ENCODE peak calls at places on chromosomes 3 and 15, in six cellular contexts. P is CD4-positive, CD25-positive, alpha-beta regulatory T cell; L is epithelial cell of esophagus; O is heart left ventricle; W is testis; U is fibroblast of mammary gland. R is an unnamed sample.

GRCh38 chr15:85100186-85100937 is 118.7 kb downstream of the PDE8A start:
- DNase-seq in P (peak), L (peak), O (no peak), W (no peak), U (no peak), R (no peak)

GRCh38 chr15:76401285-76401684 is 64.7 kb downstream of the ISL2 start:
- DNase-seq in P (no peak), L (peak), O (no peak), W (no peak), U (peak), R (no peak)

GRCh38 chr15:57797608-57798267 is 91.2 kb downstream of the POLR2M start:
- DNase-seq in P (no peak), L (no peak), O (no peak), W (no peak), U (no peak), R (no peak)

GRCh38 chr3:62238003-62238402 is 135.3 kb downstream of the FEZF2 start:
- DNase-seq in P (peak), L (no peak), O (no peak), W (no peak), U (no peak), R (no peak)

GRCh38 chr15:59946084-59946483 is 58.0 kb upstream of the FOXB1 start:
- DNase-seq in P (no peak), L (no peak), O (no peak), W (no peak), U (no peak), R (no peak)

GRCh38 chr15:100879046-100879445 is 585 bp upstream of the ALDH1A3 start:
- DNase-seq in P (no peak), L (no peak), O (no peak), W (no peak), U (no peak), R (no peak)

GRCh38 chr3:39254806-39255449 is 24.9 kb downstream of the CX3CR1 start:
- DNase-seq in P (no peak), L (no peak), O (no peak), W (no peak), U (peak), R (peak)

GRCh38 chr15:63473999-63474809 is 30.2 kb upstream of the USP3 start:
- DNase-seq in P (no peak), L (peak), O (no peak), W (no peak), U (peak), R (peak)

GRCh38 chr15:71055461-71055860 is 59.8 kb upstream of the THSD4 start:
- DNase-seq in P (no peak), L (peak), O (no peak), W (no peak), U (peak), R (peak)

GRCh38 chr3:152317184-152317583 is 48.5 kb downstream of the MBNL1 start:
- DNase-seq in P (no peak), L (no peak), O (no peak), W (no peak), U (no peak), R (no peak)

GRCh38 chr3:187742351-187743171 is 2.7 kb downstream of the BCL6 start:
- DNase-seq in P (peak), L (peak), O (peak), W (peak), U (peak), R (peak)

GRCh38 chr3:110341047-110341446 is 730.6 kb upstream of the NECTIN3 start:
- DNase-seq in P (no peak), L (peak), O (no peak), W (no peak), U (peak), R (peak)

GRCh38 chr15:80942266-80942665 is 47.4 kb downstream of the MESD start:
- DNase-seq in P (no peak), L (no peak), O (no peak), W (no peak), U (no peak), R (no peak)

GRCh38 chr15:95601525-95601924 is 729.0 kb upstream of the NR2F2 start:
- DNase-seq in P (no peak), L (no peak), O (no peak), W (no peak), U (no peak), R (no peak)

GRCh38 chr15:56077071-56077470 is 83.7 kb upstream of the NEDD4 start:
- DNase-seq in P (no peak), L (no peak), O (no peak), W (no peak), U (no peak), R (no peak)

GRCh38 chr3:158103956-158104338 is 2.3 kb downstream of the SHOX2 start:
- DNase-seq in P (no peak), L (no peak), O (no peak), W (no peak), U (peak), R (no peak)

GRCh38 chr3:52469001-52469400 is 13.6 kb downstream of the NISCH start:
- DNase-seq in P (no peak), L (no peak), O (no peak), W (no peak), U (peak), R (no peak)

DNA sequence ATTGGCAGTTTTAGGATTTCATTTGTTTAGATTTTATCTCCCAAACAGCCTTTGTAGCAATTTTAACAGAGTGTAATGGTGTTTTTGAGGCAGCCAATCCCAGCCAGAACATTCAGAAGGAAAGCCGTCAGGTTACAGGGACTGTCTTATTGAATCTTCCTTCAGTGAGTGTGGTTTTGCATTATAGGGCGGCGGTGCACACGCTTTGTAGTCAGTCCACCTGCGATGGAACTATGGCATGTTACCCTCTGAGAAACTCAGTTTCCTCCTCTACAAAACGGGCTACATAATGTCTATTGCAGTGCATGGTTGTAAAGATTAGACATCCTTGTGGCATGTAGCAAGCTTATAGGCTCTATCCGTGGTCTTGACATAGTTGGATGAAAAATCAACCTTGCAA is 1.0 kb downstream of the LRRC28 start:
- DNase-seq in P (peak), L (no peak), O (no peak), W (no peak), U (no peak), R (no peak)
- H3K4me3 ChIP-seq in P (peak), L (peak), O (no peak), W (no peak), U (peak), R (peak)

DNA sequence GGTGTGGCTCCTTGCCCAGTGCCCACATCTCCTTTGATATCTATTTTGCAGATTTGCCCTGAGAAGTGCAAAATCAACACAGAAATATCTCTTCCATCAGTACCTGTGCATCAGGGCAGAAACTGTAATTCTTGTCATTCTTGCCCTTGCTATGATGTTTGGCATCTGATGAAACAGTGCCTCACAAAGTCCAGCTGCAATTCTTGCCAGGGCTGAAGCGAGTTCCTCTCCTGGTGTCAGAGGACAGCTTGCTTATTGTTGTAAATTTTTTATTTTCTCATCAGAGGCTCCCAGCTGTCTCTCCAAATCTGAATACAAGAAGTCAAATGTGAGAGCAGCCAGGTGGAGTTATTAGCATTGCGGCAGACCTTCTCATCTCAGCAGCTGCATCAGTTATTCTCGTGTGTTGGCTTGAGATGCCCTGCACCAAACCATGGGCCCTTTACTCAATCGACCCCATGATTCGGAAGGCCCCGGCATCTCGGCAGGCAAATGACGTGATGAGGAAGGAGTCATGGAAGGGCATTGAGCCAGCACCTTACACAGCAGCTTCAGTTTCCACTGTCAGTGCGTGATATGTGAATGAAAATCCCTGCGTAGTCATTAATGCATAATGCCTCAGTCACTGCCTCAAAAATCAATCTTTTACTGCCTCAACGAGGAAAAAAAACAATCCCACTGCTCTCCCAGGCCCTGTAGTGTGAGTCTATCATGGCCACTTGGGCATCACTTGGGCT is 93.4 kb downstream of the CCNL1 start:
- DNase-seq in P (no peak), L (peak), O (no peak), W (no peak), U (peak), R (peak)
- H3K4me3 ChIP-seq in P (no peak), L (no peak), O (no peak), W (no peak), U (no peak), R (no peak)

GRCh38 chr3:124267406-124267805 is 275.5 kb upstream of the ROPN1 start:
- DNase-seq in P (no peak), L (no peak), O (no peak), W (no peak), U (no peak), R (no peak)

GRCh38 chr3:124266517-124266916 is 274.6 kb upstream of the ROPN1 start:
- DNase-seq in P (no peak), L (peak), O (no peak), W (no peak), U (no peak), R (no peak)

GRCh38 chr3:124272611-124273151 is 280.8 kb upstream of the ROPN1 start:
- DNase-seq in P (no peak), L (no peak), O (no peak), W (no peak), U (no peak), R (peak)

GRCh38 chr3:124269619-124270018 is 277.7 kb upstream of the ROPN1 start:
- DNase-seq in P (no peak), L (no peak), O (no peak), W (no peak), U (no peak), R (no peak)

DNA sequence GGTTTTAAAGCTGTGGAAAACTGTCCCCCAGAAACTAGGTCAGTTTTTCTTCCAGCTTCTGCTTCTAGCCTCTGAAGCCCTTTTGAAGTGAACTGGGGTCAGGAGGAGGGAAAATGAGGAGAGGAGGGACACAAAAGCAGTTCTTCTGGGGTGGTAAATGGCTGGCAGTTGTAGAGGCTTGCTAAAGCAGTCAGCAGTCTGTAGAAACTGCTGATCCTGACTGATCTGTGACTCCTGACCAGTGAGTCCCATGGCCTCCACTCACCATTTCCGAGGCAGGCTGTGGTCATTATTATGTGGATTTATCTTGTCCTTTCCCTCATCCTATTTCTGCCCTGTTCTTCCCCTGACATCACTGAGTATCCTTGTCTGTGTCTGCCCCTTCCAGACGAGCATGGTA is 276.4 kb upstream of the ROPN1 start:
- DNase-seq in P (no peak), L (no peak), O (no peak), W (no peak), U (no peak), R (no peak)
- H3K4me3 ChIP-seq in P (no peak), L (no peak), O (no peak), W (no peak), U (no peak), R (no peak)

GRCh38 chr3:126197343-126197742 is 17.0 kb upstream of the ALDH1L1 start:
- DNase-seq in P (no peak), L (no peak), O (no peak), W (no peak), U (no peak), R (no peak)

GRCh38 chr3:126201168-126201567 is 20.8 kb upstream of the ALDH1L1 start:
- DNase-seq in P (peak), L (no peak), O (no peak), W (no peak), U (no peak), R (no peak)

GRCh38 chr3:126199256-126199655 is 18.9 kb upstream of the ALDH1L1 start:
- DNase-seq in P (no peak), L (no peak), O (no peak), W (no peak), U (no peak), R (no peak)

GRCh38 chr3:126200534-126200933 is 20.1 kb upstream of the ALDH1L1 start:
- DNase-seq in P (no peak), L (no peak), O (no peak), W (no peak), U (no peak), R (no peak)

DNA sequence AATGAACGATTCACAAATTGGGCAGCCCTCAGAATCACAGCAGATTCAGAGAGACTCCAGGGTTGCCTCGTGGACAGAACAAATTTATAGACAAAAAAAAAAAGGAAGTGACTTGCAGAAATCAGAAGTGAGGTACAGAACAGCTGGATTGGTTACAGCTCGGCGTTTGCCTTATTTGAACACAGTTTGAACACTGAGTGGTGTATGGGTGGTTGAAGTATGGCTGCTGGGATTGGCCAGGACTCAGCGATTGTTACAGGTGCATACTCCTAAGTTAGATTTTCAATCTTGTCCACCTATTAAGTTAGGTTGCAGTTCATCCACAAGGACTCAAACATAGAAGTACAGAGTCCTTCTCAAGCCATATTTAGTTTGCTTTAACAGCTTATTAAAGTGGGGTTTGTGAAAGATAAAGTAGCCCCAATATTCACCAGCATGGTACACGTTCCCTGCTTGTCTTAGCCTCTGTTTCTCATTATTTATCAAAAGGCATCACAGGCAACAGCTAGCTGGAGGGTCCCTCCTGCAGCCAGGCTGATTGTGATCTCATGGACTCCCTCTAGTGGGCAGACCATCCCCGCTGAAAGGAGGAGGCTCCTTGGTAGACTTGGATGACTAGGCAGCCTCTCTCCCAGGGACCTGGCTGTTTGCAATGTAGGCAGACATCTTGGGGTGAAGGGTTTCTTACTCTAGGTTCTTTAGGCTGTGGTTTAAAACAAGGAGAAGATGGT is 17.6 kb upstream of the ALDH1L1 start:
- DNase-seq in P (peak), L (peak), O (peak), W (peak), U (peak), R (peak)
- H3K4me3 ChIP-seq in P (no peak), L (no peak), O (no peak), W (no peak), U (no peak), R (no peak)

GRCh38 chr3:146560678-146561077 is 16.3 kb upstream of the PLSCR1 start:
- DNase-seq in P (no peak), L (no peak), O (no peak), W (no peak), U (no peak), R (no peak)

GRCh38 chr3:146561463-146561862 is 17.1 kb upstream of the PLSCR1 start:
- DNase-seq in P (no peak), L (no peak), O (no peak), W (no peak), U (no peak), R (no peak)

GRCh38 chr3:146558811-146559210 is 14.4 kb upstream of the PLSCR1 start:
- DNase-seq in P (no peak), L (no peak), O (no peak), W (no peak), U (no peak), R (no peak)

GRCh38 chr3:146559388-146559787 is 15.0 kb upstream of the PLSCR1 start:
- DNase-seq in P (no peak), L (peak), O (no peak), W (no peak), U (no peak), R (no peak)

DNA sequence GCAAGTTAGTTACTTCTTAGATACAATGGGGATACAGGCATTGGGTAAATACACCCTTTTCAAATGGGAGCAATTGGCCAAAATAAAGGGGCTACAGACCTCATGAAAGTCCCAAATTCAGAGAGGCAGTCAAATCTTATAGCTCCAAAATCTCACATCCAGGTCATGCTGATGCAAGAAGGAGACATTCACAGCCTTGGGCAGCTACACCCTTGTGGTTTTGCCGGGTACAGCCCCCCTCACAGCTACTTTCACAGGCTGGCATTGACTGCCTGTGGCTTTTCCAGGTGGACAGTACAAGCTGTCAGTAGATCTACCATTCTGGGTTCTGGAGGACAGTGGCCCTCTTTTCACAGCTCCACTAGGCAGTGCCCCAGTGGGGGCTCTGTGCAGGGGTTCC is 17.5 kb upstream of the PLSCR1 start:
- DNase-seq in P (no peak), L (no peak), O (no peak), W (no peak), U (no peak), R (no peak)
- H3K4me3 ChIP-seq in P (no peak), L (no peak), O (no peak), W (no peak), U (no peak), R (no peak)

GRCh38 chr15:66936115-66936863 is 129.1 kb upstream of the SMAD3 start:
- DNase-seq in P (no peak), L (no peak), O (peak), W (peak), U (peak), R (peak)
- H3K4me3 ChIP-seq in P (no peak), L (no peak), O (peak), W (no peak), U (peak), R (peak)